ENCODE peak calls at places on chromosome 12, in eight cellular contexts. One of them, this sample, is unnamed.

GRCh38 chr12:87870061-87870460 is 159.1 kb downstream of the C12orf50 start:
- DNase-seq in kidney epithelial cell: peak
- DNase-seq in A549: no peak
- DNase-seq in prostate gland: no peak
- DNase-seq in pancreas: no peak
- DNase-seq in GM23338: no peak
- DNase-seq in CD8-positive, alpha-beta memory T cell: no peak
- DNase-seq in Panc1: no peak
- DNase-seq in this sample: no peak

GRCh38 chr12:128810182-128811127 is 13.3 kb downstream of the SLC15A4 start:
- DNase-seq in Panc1: no peak
- DNase-seq in GM23338: no peak
- DNase-seq in pancreas: no peak
- DNase-seq in A549: no peak
- DNase-seq in kidney epithelial cell: no peak
- DNase-seq in prostate gland: no peak
- DNase-seq in CD8-positive, alpha-beta memory T cell: peak
- DNase-seq in this sample: no peak

GRCh38 chr12:48002179-48002601 is 2.1 kb downstream of the COL2A1 start:
- DNase-seq in pancreas: no peak
- DNase-seq in prostate gland: no peak
- DNase-seq in kidney epithelial cell: no peak
- DNase-seq in Panc1: no peak
- DNase-seq in GM23338: peak
- DNase-seq in CD8-positive, alpha-beta memory T cell: no peak
- DNase-seq in A549: no peak
- DNase-seq in this sample: no peak

GRCh38 chr12:121893901-121894540 is 5.4 kb downstream of the PSMD9 start:
- DNase-seq in prostate gland: peak
- DNase-seq in Panc1: no peak
- DNase-seq in kidney epithelial cell: no peak
- DNase-seq in CD8-positive, alpha-beta memory T cell: no peak
- DNase-seq in pancreas: no peak
- DNase-seq in A549: peak
- DNase-seq in GM23338: peak
- DNase-seq in this sample: peak

GRCh38 chr12:26831959-26832816 is 806 bp downstream of the ITPR2 start:
- DNase-seq in CD8-positive, alpha-beta memory T cell: peak
- DNase-seq in prostate gland: peak
- DNase-seq in pancreas: peak
- DNase-seq in Panc1: peak
- DNase-seq in kidney epithelial cell: peak
- DNase-seq in GM23338: peak
- DNase-seq in A549: peak
- DNase-seq in this sample: no peak

GRCh38 chr12:26715232-26715631 is 117.8 kb downstream of the ITPR2 start:
- DNase-seq in pancreas: no peak
- DNase-seq in prostate gland: no peak
- DNase-seq in GM23338: no peak
- DNase-seq in A549: no peak
- DNase-seq in kidney epithelial cell: no peak
- DNase-seq in Panc1: no peak
- DNase-seq in CD8-positive, alpha-beta memory T cell: no peak
- DNase-seq in this sample: no peak

GRCh38 chr12:132110677-132111076 is 33.4 kb downstream of the DDX51 start:
- DNase-seq in GM23338: no peak
- DNase-seq in A549: no peak
- DNase-seq in CD8-positive, alpha-beta memory T cell: no peak
- DNase-seq in prostate gland: no peak
- DNase-seq in kidney epithelial cell: no peak
- DNase-seq in Panc1: no peak
- DNase-seq in pancreas: no peak
- DNase-seq in this sample: no peak

GRCh38 chr12:68405292-68405900 is 73.2 kb upstream of the MDM1 start:
- DNase-seq in pancreas: no peak
- DNase-seq in GM23338: no peak
- DNase-seq in CD8-positive, alpha-beta memory T cell: no peak
- DNase-seq in kidney epithelial cell: peak
- DNase-seq in A549: peak
- DNase-seq in Panc1: no peak
- DNase-seq in prostate gland: no peak
- DNase-seq in this sample: no peak

GRCh38 chr12:109544955-109545531 is 28.3 kb downstream of the MMAB start:
- DNase-seq in kidney epithelial cell: peak
- DNase-seq in pancreas: no peak
- DNase-seq in prostate gland: no peak
- DNase-seq in Panc1: no peak
- DNase-seq in CD8-positive, alpha-beta memory T cell: peak
- DNase-seq in A549: no peak
- DNase-seq in GM23338: no peak
- DNase-seq in this sample: no peak

GRCh38 chr12:83850531-83850930 is 1062.1 kb downstream of the SLC6A15 start:
- DNase-seq in GM23338: no peak
- DNase-seq in pancreas: no peak
- DNase-seq in Panc1: no peak
- DNase-seq in prostate gland: no peak
- DNase-seq in kidney epithelial cell: no peak
- DNase-seq in A549: no peak
- DNase-seq in CD8-positive, alpha-beta memory T cell: no peak
- DNase-seq in this sample: no peak

GRCh38 chr12:24860546-24860945 is 88.4 kb downstream of the BCAT1 start:
- DNase-seq in CD8-positive, alpha-beta memory T cell: no peak
- DNase-seq in prostate gland: no peak
- DNase-seq in GM23338: no peak
- DNase-seq in Panc1: no peak
- DNase-seq in kidney epithelial cell: no peak
- DNase-seq in A549: no peak
- DNase-seq in pancreas: no peak
- DNase-seq in this sample: no peak

GRCh38 chr12:124677552-124678356 is 110.3 kb upstream of the NCOR2 start:
- DNase-seq in pancreas: no peak
- DNase-seq in GM23338: no peak
- DNase-seq in CD8-positive, alpha-beta memory T cell: no peak
- DNase-seq in A549: no peak
- DNase-seq in kidney epithelial cell: no peak
- DNase-seq in Panc1: no peak
- DNase-seq in prostate gland: no peak
- DNase-seq in this sample: no peak

GRCh38 chr12:124673881-124674617 is 106.6 kb upstream of the NCOR2 start:
- DNase-seq in kidney epithelial cell: no peak
- DNase-seq in prostate gland: no peak
- DNase-seq in pancreas: no peak
- DNase-seq in Panc1: no peak
- DNase-seq in A549: no peak
- DNase-seq in GM23338: no peak
- DNase-seq in CD8-positive, alpha-beta memory T cell: no peak
- DNase-seq in this sample: no peak

GRCh38 chr12:124674937-124675336 is 107.5 kb upstream of the NCOR2 start:
- DNase-seq in CD8-positive, alpha-beta memory T cell: no peak
- DNase-seq in prostate gland: no peak
- DNase-seq in A549: no peak
- DNase-seq in kidney epithelial cell: no peak
- DNase-seq in pancreas: no peak
- DNase-seq in GM23338: no peak
- DNase-seq in Panc1: no peak
- DNase-seq in this sample: no peak

GRCh38 chr12:124676725-124677462 is 109.5 kb upstream of the NCOR2 start:
- DNase-seq in Panc1: no peak
- DNase-seq in CD8-positive, alpha-beta memory T cell: no peak
- DNase-seq in prostate gland: no peak
- DNase-seq in kidney epithelial cell: no peak
- DNase-seq in pancreas: no peak
- DNase-seq in GM23338: no peak
- DNase-seq in A549: no peak
- DNase-seq in this sample: no peak

GRCh38 chr12:124675881-124676688 is 108.7 kb upstream of the NCOR2 start:
- DNase-seq in Panc1: no peak
- DNase-seq in CD8-positive, alpha-beta memory T cell: no peak
- DNase-seq in kidney epithelial cell: no peak
- DNase-seq in prostate gland: no peak
- DNase-seq in GM23338: no peak
- DNase-seq in A549: no peak
- DNase-seq in pancreas: no peak
- DNase-seq in this sample: no peak
- H3K4me3 ChIP-seq in Panc1: no peak
- H3K4me3 ChIP-seq in CD8-positive, alpha-beta memory T cell: no peak
- H3K4me3 ChIP-seq in kidney epithelial cell: no peak
- H3K4me3 ChIP-seq in prostate gland: no peak
- H3K4me3 ChIP-seq in GM23338: no peak
- H3K4me3 ChIP-seq in A549: no peak
- H3K4me3 ChIP-seq in pancreas: no peak
- H3K4me3 ChIP-seq in this sample: no peak

GRCh38 chr12:130133851-130134562 is 28.3 kb upstream of the FZD10 start:
- DNase-seq in Panc1: no peak
- DNase-seq in pancreas: no peak
- DNase-seq in GM23338: no peak
- DNase-seq in prostate gland: no peak
- DNase-seq in A549: no peak
- DNase-seq in CD8-positive, alpha-beta memory T cell: no peak
- DNase-seq in kidney epithelial cell: no peak
- DNase-seq in this sample: no peak
- H3K4me3 ChIP-seq in Panc1: no peak
- H3K4me3 ChIP-seq in pancreas: no peak
- H3K4me3 ChIP-seq in GM23338: no peak
- H3K4me3 ChIP-seq in prostate gland: no peak
- H3K4me3 ChIP-seq in A549: no peak
- H3K4me3 ChIP-seq in CD8-positive, alpha-beta memory T cell: no peak
- H3K4me3 ChIP-seq in kidney epithelial cell: no peak
- H3K4me3 ChIP-seq in this sample: no peak

DNA sequence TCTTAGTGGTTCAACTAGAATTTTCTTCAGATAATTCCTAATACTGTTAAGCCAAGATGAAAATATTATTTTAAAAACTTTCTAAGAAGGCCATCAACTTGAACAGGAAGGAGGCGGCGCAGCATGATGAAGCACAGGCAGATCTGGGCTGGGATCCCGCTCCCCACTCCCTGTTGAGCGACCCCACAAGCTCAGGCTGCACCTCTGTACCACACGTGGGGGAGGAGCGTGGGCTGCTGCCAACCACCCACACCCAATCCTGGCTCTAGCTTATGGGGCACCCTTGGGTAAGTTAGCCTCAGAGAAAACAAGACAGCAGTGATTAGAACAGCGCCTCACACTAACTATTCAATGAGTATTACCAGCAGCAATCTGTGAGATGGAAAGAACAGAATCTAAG is 6.0 kb downstream of the MTERF2 start:
- DNase-seq in pancreas: no peak
- DNase-seq in Panc1: no peak
- DNase-seq in GM23338: no peak
- DNase-seq in A549: no peak
- DNase-seq in prostate gland: no peak
- DNase-seq in CD8-positive, alpha-beta memory T cell: no peak
- DNase-seq in kidney epithelial cell: no peak
- DNase-seq in this sample: no peak
- H3K4me3 ChIP-seq in pancreas: no peak
- H3K4me3 ChIP-seq in Panc1: no peak
- H3K4me3 ChIP-seq in GM23338: no peak
- H3K4me3 ChIP-seq in A549: no peak
- H3K4me3 ChIP-seq in prostate gland: no peak
- H3K4me3 ChIP-seq in CD8-positive, alpha-beta memory T cell: no peak
- H3K4me3 ChIP-seq in kidney epithelial cell: no peak
- H3K4me3 ChIP-seq in this sample: no peak

GRCh38 chr12:49332891-49333371 is 4.1 kb downstream of the C1QL4 start:
- DNase-seq in pancreas: peak
- DNase-seq in kidney epithelial cell: no peak
- DNase-seq in Panc1: no peak
- DNase-seq in A549: no peak
- DNase-seq in prostate gland: no peak
- DNase-seq in GM23338: peak
- DNase-seq in CD8-positive, alpha-beta memory T cell: no peak
- DNase-seq in this sample: no peak
- H3K4me3 ChIP-seq in pancreas: no peak
- H3K4me3 ChIP-seq in kidney epithelial cell: no peak
- H3K4me3 ChIP-seq in Panc1: no peak
- H3K4me3 ChIP-seq in A549: no peak
- H3K4me3 ChIP-seq in prostate gland: no peak
- H3K4me3 ChIP-seq in GM23338: peak
- H3K4me3 ChIP-seq in CD8-positive, alpha-beta memory T cell: no peak
- H3K4me3 ChIP-seq in this sample: peak

GRCh38 chr12:99130808-99131538 is 485.9 kb downstream of the APAF1 start:
- DNase-seq in GM23338: no peak
- DNase-seq in pancreas: no peak
- DNase-seq in Panc1: no peak
- DNase-seq in prostate gland: no peak
- DNase-seq in kidney epithelial cell: no peak
- DNase-seq in A549: no peak
- DNase-seq in CD8-positive, alpha-beta memory T cell: no peak
- DNase-seq in this sample: no peak
- H3K4me3 ChIP-seq in GM23338: no peak
- H3K4me3 ChIP-seq in pancreas: no peak
- H3K4me3 ChIP-seq in Panc1: no peak
- H3K4me3 ChIP-seq in prostate gland: no peak
- H3K4me3 ChIP-seq in kidney epithelial cell: no peak
- H3K4me3 ChIP-seq in A549: no peak
- H3K4me3 ChIP-seq in CD8-positive, alpha-beta memory T cell: no peak
- H3K4me3 ChIP-seq in this sample: no peak

GRCh38 chr12:9759680-9760592 is 765 bp downstream of the CD69 start:
- DNase-seq in CD8-positive, alpha-beta memory T cell: peak
- DNase-seq in A549: no peak
- DNase-seq in prostate gland: no peak
- DNase-seq in kidney epithelial cell: no peak
- DNase-seq in pancreas: no peak
- DNase-seq in GM23338: no peak
- DNase-seq in Panc1: no peak
- DNase-seq in this sample: no peak

GRCh38 chr12:9762369-9762768 is 1.7 kb upstream of the CD69 start:
- DNase-seq in A549: no peak
- DNase-seq in pancreas: no peak
- DNase-seq in CD8-positive, alpha-beta memory T cell: no peak
- DNase-seq in GM23338: no peak
- DNase-seq in Panc1: no peak
- DNase-seq in prostate gland: no peak
- DNase-seq in kidney epithelial cell: no peak
- DNase-seq in this sample: no peak

GRCh38 chr12:9761407-9761736 is 671 bp upstream of the CD69 start:
- DNase-seq in pancreas: no peak
- DNase-seq in GM23338: no peak
- DNase-seq in Panc1: no peak
- DNase-seq in prostate gland: no peak
- DNase-seq in A549: no peak
- DNase-seq in CD8-positive, alpha-beta memory T cell: peak
- DNase-seq in kidney epithelial cell: no peak
- DNase-seq in this sample: no peak

GRCh38 chr12:9763025-9763424 is 2.3 kb upstream of the CD69 start:
- DNase-seq in A549: no peak
- DNase-seq in GM23338: no peak
- DNase-seq in pancreas: no peak
- DNase-seq in Panc1: no peak
- DNase-seq in kidney epithelial cell: no peak
- DNase-seq in prostate gland: no peak
- DNase-seq in CD8-positive, alpha-beta memory T cell: no peak
- DNase-seq in this sample: no peak

GRCh38 chr12:9760699-9761406 is at the start of gene CD69:
- DNase-seq in A549: no peak
- DNase-seq in GM23338: no peak
- DNase-seq in kidney epithelial cell: peak
- DNase-seq in CD8-positive, alpha-beta memory T cell: peak
- DNase-seq in Panc1: no peak
- DNase-seq in prostate gland: no peak
- DNase-seq in pancreas: no peak
- DNase-seq in this sample: no peak
- H3K4me3 ChIP-seq in A549: no peak
- H3K4me3 ChIP-seq in GM23338: no peak
- H3K4me3 ChIP-seq in kidney epithelial cell: no peak
- H3K4me3 ChIP-seq in CD8-positive, alpha-beta memory T cell: peak
- H3K4me3 ChIP-seq in Panc1: no peak
- H3K4me3 ChIP-seq in prostate gland: no peak
- H3K4me3 ChIP-seq in pancreas: peak
- H3K4me3 ChIP-seq in this sample: no peak

This sample was measured in BJ.